ENCODE peak calls at places on chromosome 22, in six cellular contexts. H is stomach, W is H1, L is tibial nerve, Q is endothelial cell of umbilical vein, G is endodermal cell. Z is an unnamed sample. For H3K4me1 and H3K27me3, the result is how much of the 10 kb centered on the place peaks cover.

GRCh38 chr22:50729391-50730012 is 8.5 kb upstream of the ACR start:
- DNase-seq in H (no peak), W (no peak), L (no peak), Q (no peak), G (no peak), Z (no peak)

GRCh38 chr22:25702046-25702445 is 39.9 kb upstream of the MYO18B start:
- DNase-seq in H (no peak), W (no peak), L (no peak), Q (peak), G (no peak), Z (no peak)

GRCh38 chr22:46241397-46242007 is 8.6 kb downstream of the CDPF1 start:
- DNase-seq in H (no peak), W (no peak), L (no peak), Q (no peak), G (no peak), Z (no peak)

GRCh38 chr22:29255064-29255621 is 12.6 kb downstream of the RHBDD3 start:
- DNase-seq in H (no peak), W (no peak), L (no peak), Q (no peak), G (no peak), Z (no peak)

GRCh38 chr22:46895753-46896152 is 133.3 kb downstream of the TBC1D22A start:
- DNase-seq in H (peak), W (no peak), L (no peak), Q (peak), G (peak), Z (no peak)

GRCh38 chr22:29157759-29158535 is 47.7 kb upstream of the EMID1 start:
- DNase-seq in H (no peak), W (no peak), L (no peak), Q (no peak), G (peak), Z (no peak)

GRCh38 chr22:17712441-17712840 is 61.8 kb downstream of the BID start:
- DNase-seq in H (no peak), W (no peak), L (no peak), Q (peak), G (no peak), Z (no peak)

GRCh38 chr22:46536559-46537220 is 730 bp downstream of the CELSR1 start:
- DNase-seq in H (no peak), W (peak), L (no peak), Q (no peak), G (peak), Z (no peak)

GRCh38 chr22:24775769-24776492 is 1.4 kb upstream of the PIWIL3 start:
- DNase-seq in H (no peak), W (no peak), L (no peak), Q (no peak), G (no peak), Z (no peak)

GRCh38 chr22:44085743-44086741 is 61.9 kb downstream of the PARVB start:
- DNase-seq in H (peak), W (no peak), L (peak), Q (peak), G (peak), Z (peak)

GRCh38 chr22:38835888-38836301 is 7.9 kb downstream of the NPTXR start:
- DNase-seq in H (no peak), W (no peak), L (no peak), Q (no peak), G (no peak), Z (no peak)

GRCh38 chr22:24731786-24732185 is 42.7 kb downstream of the PIWIL3 start:
- DNase-seq in H (no peak), W (no peak), L (no peak), Q (peak), G (no peak), Z (no peak)

GRCh38 chr22:24954856-24955255 is 2.3 kb downstream of the KIAA1671 start:
- DNase-seq in H (no peak), W (no peak), L (no peak), Q (no peak), G (peak), Z (no peak)

GRCh38 chr22:35781898-35782297 is 64.2 kb downstream of the APOL5 start:
- DNase-seq in H (no peak), W (no peak), L (no peak), Q (no peak), G (no peak), Z (no peak)

GRCh38 chr22:35785181-35785923 is 67.7 kb downstream of the APOL5 start:
- DNase-seq in H (no peak), W (no peak), L (no peak), Q (peak), G (no peak), Z (no peak)

GRCh38 chr22:35782504-35782903 is 64.8 kb downstream of the APOL5 start:
- DNase-seq in H (no peak), W (no peak), L (no peak), Q (no peak), G (no peak), Z (no peak)

GRCh38 chr22:35783943-35784614 is 66.4 kb downstream of the APOL5 start:
- DNase-seq in H (no peak), W (no peak), L (no peak), Q (no peak), G (no peak), Z (no peak)

GRCh38 chr22:35784633-35785032 is 67.0 kb downstream of the APOL5 start:
- DNase-seq in H (no peak), W (no peak), L (no peak), Q (no peak), G (no peak), Z (no peak)
- H3K4me1 ChIP-seq in H (under half), W (under half), L (under half), Q (under half), G (under half), Z (under half)

GRCh38 chr22:36701166-36701713 is 2.3 kb downstream of the CACNG2 start:
- DNase-seq in H (no peak), W (no peak), L (no peak), Q (no peak), G (no peak), Z (no peak)
- H3K27me3 ChIP-seq in H (under half), W (under half), L (half or more), Q (under half), G (half or more), Z (under half)

GRCh38 chr22:39915295-39915726 is 14.4 kb downstream of the GRAP2 start:
- DNase-seq in H (no peak), W (no peak), L (no peak), Q (no peak), G (no peak), Z (no peak)

GRCh38 chr22:39917091-39917703 is 16.3 kb downstream of the GRAP2 start:
- DNase-seq in H (no peak), W (no peak), L (no peak), Q (no peak), G (no peak), Z (no peak)

GRCh38 chr22:39920134-39920743 is 19.4 kb downstream of the GRAP2 start:
- DNase-seq in H (no peak), W (no peak), L (no peak), Q (no peak), G (no peak), Z (no peak)

GRCh38 chr22:39916496-39916895 is 15.6 kb downstream of the GRAP2 start:
- DNase-seq in H (no peak), W (no peak), L (no peak), Q (no peak), G (no peak), Z (no peak)

DNA sequence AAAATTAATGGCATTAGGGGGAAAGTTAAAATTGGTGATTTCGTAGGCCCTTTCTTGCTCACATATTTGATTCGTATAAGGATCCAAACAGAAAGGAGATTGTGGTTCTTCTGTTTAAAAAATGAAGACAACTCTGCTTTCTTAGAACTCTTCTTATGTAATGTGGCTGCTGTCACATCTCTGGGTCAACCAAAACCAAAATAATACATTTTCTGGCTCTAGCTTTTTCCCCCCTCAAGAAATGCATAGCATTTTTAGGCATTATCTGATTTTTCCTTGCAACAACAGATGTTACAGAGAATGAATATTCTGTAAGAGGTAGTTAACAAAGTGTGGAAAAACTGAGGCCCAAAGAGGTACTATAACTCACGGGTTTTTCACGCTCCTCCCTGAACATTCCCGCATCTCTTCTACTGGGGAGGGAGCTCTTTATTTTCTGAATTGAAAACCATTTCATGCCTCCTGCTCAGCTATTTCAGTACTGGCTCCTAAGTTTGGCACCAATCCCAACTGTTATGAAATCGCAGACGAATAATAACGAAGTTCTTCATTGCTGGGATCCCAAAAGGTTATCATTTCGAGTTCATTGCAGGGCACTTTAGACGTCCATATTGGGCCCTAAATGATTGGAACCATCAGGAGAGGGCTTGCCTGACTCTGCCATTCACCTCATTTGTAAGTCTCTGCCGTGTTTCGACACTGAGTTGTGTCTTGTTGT is 17.1 kb downstream of the GRAP2 start:
- DNase-seq in H (no peak), W (no peak), L (peak), Q (no peak), G (no peak), Z (no peak)
- H3K4me1 ChIP-seq in H (under half), W (under half), L (under half), Q (under half), G (under half), Z (under half)

GRCh38 chr22:48357196-48357595 is 1470.5 kb downstream of the BRD1 start:
- DNase-seq in H (no peak), W (peak), L (no peak), Q (no peak), G (peak), Z (no peak)
- H3K27me3 ChIP-seq in H (under half), W (under half), L (under half), Q (under half), G (under half), Z (under half)

GRCh38 chr22:36362077-36362476 is 25.7 kb downstream of the MYH9 start:
- DNase-seq in H (no peak), W (no peak), L (no peak), Q (no peak), G (no peak), Z (no peak)
- H3K4me1 ChIP-seq in H (half or more), W (under half), L (half or more), Q (half or more), G (under half), Z (half or more)

GRCh38 chr22:22833488-22833887 is 54.1 kb upstream of the IGLL5 start:
- DNase-seq in H (no peak), W (no peak), L (no peak), Q (no peak), G (no peak), Z (no peak)

GRCh38 chr22:22834783-22835182 is 52.8 kb upstream of the IGLL5 start:
- DNase-seq in H (no peak), W (no peak), L (no peak), Q (no peak), G (no peak), Z (no peak)

GRCh38 chr22:22834204-22834603 is 53.4 kb upstream of the IGLL5 start:
- DNase-seq in H (no peak), W (no peak), L (no peak), Q (no peak), G (no peak), Z (no peak)

GRCh38 chr22:22830957-22831688 is 56.5 kb upstream of the IGLL5 start:
- DNase-seq in H (no peak), W (no peak), L (no peak), Q (no peak), G (no peak), Z (no peak)

GRCh38 chr22:22833059-22833458 is 54.6 kb upstream of the IGLL5 start:
- DNase-seq in H (no peak), W (no peak), L (peak), Q (no peak), G (no peak), Z (no peak)
- H3K27me3 ChIP-seq in H (under half), W (under half), L (under half), Q (under half), G (under half), Z (under half)

DNA sequence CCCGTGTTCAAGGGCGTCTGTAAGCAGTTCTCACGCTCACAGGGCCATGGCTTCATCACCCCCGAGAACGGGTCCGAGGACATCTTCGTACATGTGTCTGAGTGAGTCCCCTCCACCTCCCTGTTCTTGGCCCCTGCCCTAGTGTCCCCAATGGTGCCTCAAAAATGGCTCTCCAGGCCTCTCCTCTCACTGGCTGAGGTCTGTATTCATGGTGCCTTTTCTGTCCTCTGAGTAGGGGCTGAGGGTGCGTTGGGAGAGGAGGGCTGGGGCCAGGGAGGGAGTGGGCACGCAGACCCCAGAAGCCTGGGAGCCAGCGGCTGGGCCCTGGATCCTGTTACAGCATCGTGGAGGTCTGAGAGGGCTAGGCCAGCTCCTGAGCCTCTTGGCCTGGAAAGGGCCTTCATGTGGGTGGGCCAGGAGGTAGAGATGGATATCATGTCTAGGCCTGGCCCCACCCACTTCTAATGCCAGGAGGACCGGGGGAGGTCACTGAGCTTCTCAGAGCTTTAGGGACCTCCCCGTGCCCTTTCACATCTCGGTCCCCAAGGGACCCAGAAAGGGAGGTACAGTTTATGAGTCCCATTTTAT is 13.0 kb downstream of the CSDC2 start:
- DNase-seq in H (no peak), W (no peak), L (no peak), Q (no peak), G (no peak), Z (no peak)
- H3K4me1 ChIP-seq in H (under half), W (under half), L (under half), Q (under half), G (under half), Z (under half)

GRCh38 chr22:20636945-20637344 is 129.5 kb downstream of the MED15 start:
- DNase-seq in H (no peak), W (no peak), L (no peak), Q (no peak), G (no peak), Z (no peak)

GRCh38 chr22:20632518-20632917 is 125.1 kb downstream of the MED15 start:
- DNase-seq in H (no peak), W (no peak), L (no peak), Q (no peak), G (no peak), Z (no peak)

GRCh38 chr22:20636075-20636812 is 128.8 kb downstream of the MED15 start:
- DNase-seq in H (no peak), W (no peak), L (no peak), Q (no peak), G (no peak), Z (no peak)

GRCh38 chr22:20635227-20635591 is 127.8 kb downstream of the MED15 start:
- DNase-seq in H (no peak), W (no peak), L (no peak), Q (no peak), G (no peak), Z (no peak)

DNA sequence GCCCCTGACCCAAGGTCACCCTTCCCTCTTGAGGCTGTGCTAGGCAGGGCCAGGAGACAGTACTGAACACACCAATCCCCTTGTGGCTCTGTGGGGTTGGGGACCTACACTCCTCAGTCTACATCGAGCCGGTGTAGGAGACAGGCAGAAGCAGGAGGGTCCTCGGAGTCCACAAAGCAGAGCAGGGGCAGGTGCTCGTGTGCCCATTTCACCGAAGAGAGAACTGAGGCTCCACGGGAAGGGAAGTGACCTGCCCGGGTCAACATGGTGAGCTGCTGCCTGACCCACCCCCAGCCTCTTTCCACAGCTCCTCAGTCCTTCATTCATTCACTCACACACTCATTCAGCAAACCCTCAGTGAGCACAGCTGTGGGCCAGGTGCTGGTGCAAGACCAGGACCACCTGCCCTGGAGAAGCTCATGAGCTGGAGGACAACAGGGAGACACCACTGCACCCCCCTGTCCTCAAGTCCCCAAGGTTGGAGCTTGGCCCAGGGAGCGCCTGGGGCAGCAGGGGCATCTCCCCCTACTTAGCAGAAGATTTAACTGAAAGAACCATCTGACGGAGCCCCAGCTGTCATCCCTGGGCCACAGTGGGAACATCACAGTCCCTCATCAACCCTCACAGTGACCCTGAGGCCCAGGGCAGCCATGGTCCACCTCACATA is 127.3 kb downstream of the MED15 start:
- DNase-seq in H (no peak), W (no peak), L (no peak), Q (no peak), G (no peak), Z (no peak)
- H3K27me3 ChIP-seq in H (under half), W (under half), L (under half), Q (under half), G (under half), Z (under half)

GRCh38 chr22:19998232-19998951 is 18.2 kb downstream of the ARVCF start:
- DNase-seq in H (no peak), W (no peak), L (no peak), Q (peak), G (no peak), Z (no peak)
- H3K4me1 ChIP-seq in H (under half), W (under half), L (half or more), Q (under half), G (under half), Z (under half)

GRCh38 chr22:22032906-22033802 is 50.6 kb upstream of the TOP3B start:
- DNase-seq in H (no peak), W (no peak), L (no peak), Q (no peak), G (no peak), Z (no peak)

GRCh38 chr22:22033803-22034468 is 51.3 kb upstream of the TOP3B start:
- DNase-seq in H (no peak), W (no peak), L (no peak), Q (no peak), G (no peak), Z (no peak)

GRCh38 chr22:22031571-22031970 is 49.0 kb upstream of the TOP3B start:
- DNase-seq in H (no peak), W (no peak), L (no peak), Q (no peak), G (no peak), Z (no peak)

GRCh38 chr22:22031183-22031560 is 48.6 kb upstream of the TOP3B start:
- DNase-seq in H (no peak), W (no peak), L (no peak), Q (no peak), G (no peak), Z (no peak)

DNA sequence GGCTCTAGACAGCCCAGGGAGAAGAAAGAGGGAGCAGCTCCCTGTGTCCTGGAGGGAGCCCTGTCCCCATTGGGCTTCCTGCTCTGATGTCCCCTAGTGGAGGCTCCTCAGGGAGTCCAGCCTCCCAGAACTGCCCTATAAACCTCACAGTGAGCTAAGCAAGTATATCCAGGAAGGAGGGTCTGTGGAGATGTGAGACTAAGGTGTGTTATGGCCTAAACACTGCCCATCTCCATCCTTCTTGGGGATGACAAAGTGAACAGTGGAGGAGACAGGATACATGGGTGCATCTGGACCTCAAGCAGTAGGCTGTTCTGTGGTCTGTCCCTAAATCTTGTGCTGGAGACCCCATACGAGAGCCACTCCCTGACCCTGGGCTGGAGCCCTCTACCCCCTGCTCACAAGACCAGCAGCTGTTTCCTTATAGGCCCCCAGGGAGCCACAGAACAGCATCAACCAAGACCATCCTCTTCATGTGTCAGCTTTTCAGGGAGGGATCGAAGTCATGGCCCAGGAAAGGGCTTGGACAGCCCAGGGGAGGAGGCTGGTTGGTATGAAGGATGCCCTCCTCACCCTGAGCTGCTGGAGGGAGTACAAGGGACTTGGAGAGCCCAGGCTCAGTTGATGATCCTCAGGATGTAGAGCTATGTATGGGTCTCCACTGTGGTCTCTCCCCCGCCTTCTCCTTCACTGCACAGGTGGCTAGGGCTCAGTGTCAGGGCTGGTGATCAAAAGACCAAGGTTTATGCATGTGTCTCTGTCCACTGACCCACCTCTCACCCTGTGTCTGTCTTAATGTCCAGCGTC is 49.7 kb upstream of the TOP3B start:
- DNase-seq in H (no peak), W (no peak), L (no peak), Q (no peak), G (no peak), Z (no peak)
- H3K27me3 ChIP-seq in H (under half), W (half or more), L (under half), Q (under half), G (under half), Z (under half)